ENCODE peak calls at places on chromosomes 7 and 10, in five cellular contexts. B is transverse colon, G is lower lobe of right lung, J is iPS DF 6.9, E is stomach. K is an unnamed sample.

GRCh38 chr7:4661871-4662270 is 20.2 kb upstream of the FOXK1 start:
- DNase-seq in B (no peak), G (no peak), E (peak; percentile 50), J (no peak), K (no peak)

GRCh38 chr7:111770116-111770515 is 207.8 kb upstream of the IMMP2L start:
- DNase-seq in B (no peak), G (no peak), E (no peak), J (no peak), K (no peak)

GRCh38 chr10:8369666-8370065 is 315.2 kb downstream of the GATA3 start:
- DNase-seq in G (no peak), E (no peak), B (no peak), J (no peak), K (no peak)

GRCh38 chr7:150382123-150382843 is 3.2 kb downstream of the ZNF775 start:
- DNase-seq in G (no peak), B (peak; percentile 63), E (no peak), J (no peak), K (no peak)

GRCh38 chr7:33351709-33352108 is 222.3 kb downstream of the BBS9 start:
- DNase-seq in J (peak; percentile 66), B (no peak), E (no peak), G (no peak), K (no peak)

GRCh38 chr10:120970595-120971529 is 119.7 kb downstream of the WDR11 start:
- DNase-seq in B (no peak), G (no peak), E (no peak), J (no peak), K (no peak)

GRCh38 chr10:60940435-60940834 is 3.5 kb downstream of the RHOBTB1 start:
- DNase-seq in E (no peak), G (no peak), J (no peak), B (no peak), K (no peak)

GRCh38 chr10:102744374-102745051 is 765 bp downstream of the WBP1L start:
- DNase-seq in E (peak; percentile 31), G (no peak), J (no peak), B (no peak), K (no peak)

GRCh38 chr10:106551501-106551900 is 613.0 kb downstream of the SORCS1 start:
- DNase-seq in G (no peak), J (no peak), E (no peak), B (no peak), K (no peak)

GRCh38 chr10:62681211-62681940 is 123.1 kb upstream of the ADO start:
- DNase-seq in B (peak; percentile 40), J (no peak), G (peak; percentile 53), E (peak; percentile 29), K (no peak)

GRCh38 chr7:1651897-1652296 is 18.2 kb upstream of the ELFN1 start:
- DNase-seq in J (no peak), E (no peak), G (no peak), B (no peak), K (no peak)

GRCh38 chr10:77220150-77220549 is 417.5 kb downstream of the KCNMA1 start:
- DNase-seq in J (no peak), B (no peak), G (no peak), E (no peak), K (no peak)

GRCh38 chr7:77281780-77282478 is 82.3 kb upstream of the FGL2 start:
- DNase-seq in E (no peak), J (no peak), B (no peak), G (no peak), K (no peak)

GRCh38 chr10:103917326-103918052 is 495 bp downstream of the STN1 start:
- DNase-seq in B (peak; percentile 61), G (peak; percentile 73), J (no peak), E (peak; percentile 53), K (no peak)

GRCh38 chr7:1447551-1448244 is 11.6 kb downstream of the MICALL2 start:
- DNase-seq in E (no peak), G (no peak), J (no peak), B (no peak), K (no peak)

GRCh38 chr7:21898265-21898930 is 47.3 kb downstream of the CDCA7L start:
- DNase-seq in E (no peak), G (peak; percentile 54), B (no peak), J (no peak), K (no peak)

GRCh38 chr10:101961591-101962498 is 94.1 kb downstream of the ARMH3 start:
- DNase-seq in J (no peak), B (no peak), E (no peak), G (no peak), K (no peak)

GRCh38 chr10:48655426-48656240 is 29.0 kb upstream of the WDFY4 start:
- DNase-seq in J (no peak), G (peak; percentile 82), E (peak; percentile 77), B (peak; percentile 69), K (no peak)

GRCh38 chr7:30924624-30925023 is 13.0 kb downstream of the AQP1 start:
- DNase-seq in E (peak; percentile 9), G (no peak), B (peak; percentile 4), J (no peak), K (no peak)

GRCh38 chr7:75772081-75773077 is at the start of gene CCL26:
- DNase-seq in J (no peak), B (peak; percentile 35), G (no peak), E (peak; percentile 26), K (no peak)

GRCh38 chr10:48612241-48612943 is 7.5 kb upstream of the ARHGAP22 start:
- DNase-seq in E (no peak), B (no peak), J (no peak), G (no peak), K (no peak)

GRCh38 chr10:86362566-86363183 is 3.9 kb downstream of the GRID1 start:
- DNase-seq in E (no peak), J (no peak), B (peak; percentile 4), G (no peak), K (no peak)

GRCh38 chr7:116953372-116953726 is at the start of gene ST7:
- DNase-seq in J (no peak), B (peak; percentile 64), E (peak; percentile 63), G (no peak), K (no peak)

GRCh38 chr10:66823301-66823700 is 102.5 kb upstream of the LRRTM3 start:
- DNase-seq in G (no peak), J (no peak), B (no peak), E (no peak), K (no peak)

GRCh38 chr10:132094581-132095234 is 29.0 kb downstream of the JAKMIP3 start:
- DNase-seq in E (peak; percentile 22), J (no peak), G (no peak), B (no peak), K (no peak)

GRCh38 chr10:115857856-115858255 is 415.1 kb downstream of the GFRA1 start:
- DNase-seq in B (no peak), J (no peak), E (no peak), G (no peak), K (no peak)

DNA sequence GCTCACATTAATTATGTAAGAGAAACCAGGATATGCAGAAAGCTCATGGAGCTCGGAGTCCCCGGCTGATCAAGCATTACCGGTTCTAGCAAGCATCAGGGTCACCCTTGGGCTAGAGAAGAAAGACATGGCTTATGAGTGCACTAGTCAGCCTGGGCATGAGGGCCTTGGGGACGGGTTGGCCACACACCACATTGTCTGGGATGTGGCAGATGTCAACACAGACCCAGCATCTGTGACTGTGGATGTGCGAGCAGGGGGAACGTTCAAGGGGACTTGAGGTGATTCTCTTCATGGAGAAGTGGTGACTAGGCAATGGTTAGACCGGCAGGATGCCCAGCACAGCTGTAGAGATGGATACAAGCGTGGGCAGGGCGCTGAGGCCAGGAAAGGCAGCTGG is 13.7 kb downstream of the ZMIZ2 start:
- DNase-seq in B (no peak), G (no peak), E (no peak), J (no peak), K (no peak)
- H3K36me3 ChIP-seq in B (no peaks in the 10 kb centered on the region), G (peaks cover 100% of the 10 kb centered on the region), E (peaks cover 88% of the 10 kb centered on the region), J (peaks cover 66% of the 10 kb centered on the region), K (peaks cover 83% of the 10 kb centered on the region)

GRCh38 chr10:124030061-124030460 is 63.3 kb downstream of the CHST15 start:
- DNase-seq in B (no peak), E (no peak), J (no peak), G (no peak), K (no peak)

GRCh38 chr10:124030711-124031110 is 62.7 kb downstream of the CHST15 start:
- DNase-seq in J (no peak), E (no peak), B (no peak), G (no peak), K (no peak)

GRCh38 chr10:124027306-124028050 is 65.9 kb downstream of the CHST15 start:
- DNase-seq in G (no peak), B (no peak), J (no peak), E (no peak), K (no peak)

GRCh38 chr10:124028700-124029487 is 64.5 kb downstream of the CHST15 start:
- DNase-seq in J (no peak), E (no peak), B (no peak), G (no peak), K (no peak)

DNA sequence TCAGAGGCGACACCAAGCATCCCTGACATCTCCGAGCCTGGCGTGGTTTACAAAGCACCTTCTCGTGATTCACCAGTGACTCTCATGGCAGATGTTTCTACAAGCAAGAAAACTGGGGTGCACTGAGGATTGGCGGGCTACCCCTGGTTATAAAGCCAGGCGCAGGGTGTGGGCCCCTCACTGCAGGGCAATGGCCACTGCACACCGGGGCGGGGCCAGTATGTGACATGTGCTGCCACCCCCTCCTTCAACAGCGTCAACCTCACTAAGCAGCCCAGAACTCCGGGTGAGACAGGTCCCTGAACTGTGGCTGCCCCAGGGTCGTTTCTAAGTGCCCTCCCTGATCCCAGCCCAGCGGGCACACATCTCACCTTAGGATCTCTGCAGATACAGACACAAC is 63.8 kb downstream of the CHST15 start:
- DNase-seq in E (no peak), J (no peak), G (no peak), B (no peak), K (no peak)
- H3K36me3 ChIP-seq in E (no peaks in the 10 kb centered on the region), J (no peaks in the 10 kb centered on the region), G (peaks cover 17% of the 10 kb centered on the region), B (no peaks in the 10 kb centered on the region), K (no peaks in the 10 kb centered on the region)

GRCh38 chr10:33174674-33175073 is 159.8 kb downstream of the NRP1 start:
- DNase-seq in B (no peak), G (no peak), E (no peak), J (no peak), K (no peak)

GRCh38 chr10:33183658-33184057 is 150.8 kb downstream of the NRP1 start:
- DNase-seq in J (no peak), G (no peak), E (no peak), B (no peak), K (no peak)

GRCh38 chr10:33178026-33178755 is 156.3 kb downstream of the NRP1 start:
- DNase-seq in B (no peak), E (no peak), G (no peak), J (no peak), K (no peak)

GRCh38 chr10:33180390-33180789 is 154.1 kb downstream of the NRP1 start:
- DNase-seq in E (no peak), J (no peak), B (no peak), G (no peak), K (no peak)

DNA sequence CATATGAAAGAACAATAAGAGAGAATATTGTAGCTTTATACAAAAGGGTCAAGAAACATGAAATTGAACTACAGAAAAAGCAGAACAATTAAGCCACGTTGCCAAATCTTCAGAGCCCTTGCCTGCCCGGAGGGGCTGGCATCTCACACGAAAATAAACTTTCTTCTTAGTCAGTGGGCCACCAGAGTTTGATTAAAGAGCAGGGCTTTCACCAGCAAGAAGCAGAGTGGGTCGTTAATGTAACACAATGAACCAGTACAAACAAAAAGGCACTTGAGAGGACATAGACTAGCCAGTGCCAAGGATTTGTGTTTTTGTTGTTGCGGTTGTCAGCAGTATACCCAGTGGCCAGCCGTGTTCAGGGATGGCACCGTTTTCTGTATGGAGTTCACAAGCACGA is 155.4 kb downstream of the NRP1 start:
- DNase-seq in B (no peak), E (no peak), G (no peak), J (no peak), K (no peak)
- H3K36me3 ChIP-seq in B (no peaks in the 10 kb centered on the region), E (no peaks in the 10 kb centered on the region), G (peaks cover 46% of the 10 kb centered on the region), J (no peaks in the 10 kb centered on the region), K (no peaks in the 10 kb centered on the region)

GRCh38 chr7:135620980-135621850 is 41.1 kb upstream of the STMP1 start:
- DNase-seq in J (peak; percentile 35), G (no peak), E (no peak), B (peak; percentile 13), K (peak; percentile 75)
- H3K36me3 ChIP-seq in J (peaks cover 11% of the 10 kb centered on the region), G (peaks cover 94% of the 10 kb centered on the region), E (peaks cover 27% of the 10 kb centered on the region), B (no peaks in the 10 kb centered on the region), K (peaks cover 83% of the 10 kb centered on the region)

K was measured in SK-N-MC.